ENCODE peak calls at places on chromosome 6, in four cellular contexts. One of them, this sample, is unnamed.

GRCh38 chr6:95354551-95354950 is 222.8 kb upstream of the MANEA start:
- DNase-seq in astrocyte of the spinal cord: no peak
- DNase-seq in brain microvascular endothelial cell: no peak
- DNase-seq in fibroblast of pulmonary artery: no peak
- DNase-seq in this sample: no peak

GRCh38 chr6:79040083-79040482 is 38.0 kb downstream of the PHIP start:
- DNase-seq in astrocyte of the spinal cord: peak
- DNase-seq in brain microvascular endothelial cell: peak
- DNase-seq in fibroblast of pulmonary artery: peak
- DNase-seq in this sample: no peak

GRCh38 chr6:47772993-47773392 is 8.8 kb upstream of the OPN5 start:
- DNase-seq in astrocyte of the spinal cord: no peak
- DNase-seq in brain microvascular endothelial cell: no peak
- DNase-seq in fibroblast of pulmonary artery: no peak
- DNase-seq in this sample: no peak

GRCh38 chr6:9428416-9429172 is 986.3 kb downstream of the TFAP2A start:
- DNase-seq in astrocyte of the spinal cord: no peak
- DNase-seq in brain microvascular endothelial cell: peak
- DNase-seq in fibroblast of pulmonary artery: peak
- DNase-seq in this sample: no peak

GRCh38 chr6:63862486-63863198 is 227.0 kb downstream of the PHF3 start:
- DNase-seq in astrocyte of the spinal cord: no peak
- DNase-seq in brain microvascular endothelial cell: no peak
- DNase-seq in fibroblast of pulmonary artery: no peak
- DNase-seq in this sample: no peak

GRCh38 chr6:161424421-161424820 is 150.6 kb upstream of the AGPAT4 start:
- DNase-seq in astrocyte of the spinal cord: no peak
- DNase-seq in brain microvascular endothelial cell: no peak
- DNase-seq in fibroblast of pulmonary artery: no peak
- DNase-seq in this sample: no peak

GRCh38 chr6:144351741-144352140 is 66.6 kb downstream of the UTRN start:
- DNase-seq in astrocyte of the spinal cord: peak
- DNase-seq in brain microvascular endothelial cell: no peak
- DNase-seq in fibroblast of pulmonary artery: no peak
- DNase-seq in this sample: no peak

GRCh38 chr6:33846226-33846625 is 42.4 kb upstream of the MLN start:
- DNase-seq in astrocyte of the spinal cord: no peak
- DNase-seq in brain microvascular endothelial cell: no peak
- DNase-seq in fibroblast of pulmonary artery: no peak
- DNase-seq in this sample: no peak

GRCh38 chr6:1130692-1131091 is 181.2 kb upstream of the FOXQ1 start:
- DNase-seq in astrocyte of the spinal cord: no peak
- DNase-seq in brain microvascular endothelial cell: no peak
- DNase-seq in fibroblast of pulmonary artery: no peak
- DNase-seq in this sample: no peak

GRCh38 chr6:123898669-123899068 is 95.0 kb downstream of the NKAIN2 start:
- DNase-seq in astrocyte of the spinal cord: no peak
- DNase-seq in brain microvascular endothelial cell: no peak
- DNase-seq in fibroblast of pulmonary artery: no peak
- DNase-seq in this sample: no peak

GRCh38 chr6:150070236-150070860 is 1.4 kb upstream of the ULBP3 start:
- DNase-seq in astrocyte of the spinal cord: no peak
- DNase-seq in brain microvascular endothelial cell: no peak
- DNase-seq in fibroblast of pulmonary artery: no peak
- DNase-seq in this sample: no peak

GRCh38 chr6:111614833-111615582 is 9.3 kb upstream of the TRAF3IP2 start:
- DNase-seq in astrocyte of the spinal cord: no peak
- DNase-seq in brain microvascular endothelial cell: no peak
- DNase-seq in fibroblast of pulmonary artery: no peak
- DNase-seq in this sample: no peak

GRCh38 chr6:157712585-157713295 is 110.3 kb upstream of the SNX9 start:
- DNase-seq in astrocyte of the spinal cord: no peak
- DNase-seq in brain microvascular endothelial cell: no peak
- DNase-seq in fibroblast of pulmonary artery: no peak
- DNase-seq in this sample: no peak

GRCh38 chr6:152669894-152670293 is 27.8 kb upstream of the MYCT1 start:
- DNase-seq in astrocyte of the spinal cord: peak
- DNase-seq in brain microvascular endothelial cell: no peak
- DNase-seq in fibroblast of pulmonary artery: peak
- DNase-seq in this sample: no peak

GRCh38 chr6:115444079-115444478 is 616.6 kb downstream of the FRK start:
- DNase-seq in astrocyte of the spinal cord: no peak
- DNase-seq in brain microvascular endothelial cell: no peak
- DNase-seq in fibroblast of pulmonary artery: no peak
- DNase-seq in this sample: no peak

GRCh38 chr6:123415844-123416468 is 220.8 kb downstream of the TRDN start:
- DNase-seq in astrocyte of the spinal cord: peak
- DNase-seq in brain microvascular endothelial cell: peak
- DNase-seq in fibroblast of pulmonary artery: peak
- DNase-seq in this sample: peak

GRCh38 chr6:112243861-112244415 is 10.4 kb downstream of the LAMA4 start:
- DNase-seq in astrocyte of the spinal cord: no peak
- DNase-seq in brain microvascular endothelial cell: no peak
- DNase-seq in fibroblast of pulmonary artery: no peak
- DNase-seq in this sample: no peak

GRCh38 chr6:34792605-34793500 is 970 bp downstream of the BLTP3A start:
- DNase-seq in astrocyte of the spinal cord: peak
- DNase-seq in brain microvascular endothelial cell: peak
- DNase-seq in fibroblast of pulmonary artery: peak
- DNase-seq in this sample: no peak

GRCh38 chr6:33684983-33685382 is 26.5 kb downstream of the UQCC2 start:
- DNase-seq in astrocyte of the spinal cord: no peak
- DNase-seq in brain microvascular endothelial cell: no peak
- DNase-seq in fibroblast of pulmonary artery: no peak
- DNase-seq in this sample: no peak

DNA sequence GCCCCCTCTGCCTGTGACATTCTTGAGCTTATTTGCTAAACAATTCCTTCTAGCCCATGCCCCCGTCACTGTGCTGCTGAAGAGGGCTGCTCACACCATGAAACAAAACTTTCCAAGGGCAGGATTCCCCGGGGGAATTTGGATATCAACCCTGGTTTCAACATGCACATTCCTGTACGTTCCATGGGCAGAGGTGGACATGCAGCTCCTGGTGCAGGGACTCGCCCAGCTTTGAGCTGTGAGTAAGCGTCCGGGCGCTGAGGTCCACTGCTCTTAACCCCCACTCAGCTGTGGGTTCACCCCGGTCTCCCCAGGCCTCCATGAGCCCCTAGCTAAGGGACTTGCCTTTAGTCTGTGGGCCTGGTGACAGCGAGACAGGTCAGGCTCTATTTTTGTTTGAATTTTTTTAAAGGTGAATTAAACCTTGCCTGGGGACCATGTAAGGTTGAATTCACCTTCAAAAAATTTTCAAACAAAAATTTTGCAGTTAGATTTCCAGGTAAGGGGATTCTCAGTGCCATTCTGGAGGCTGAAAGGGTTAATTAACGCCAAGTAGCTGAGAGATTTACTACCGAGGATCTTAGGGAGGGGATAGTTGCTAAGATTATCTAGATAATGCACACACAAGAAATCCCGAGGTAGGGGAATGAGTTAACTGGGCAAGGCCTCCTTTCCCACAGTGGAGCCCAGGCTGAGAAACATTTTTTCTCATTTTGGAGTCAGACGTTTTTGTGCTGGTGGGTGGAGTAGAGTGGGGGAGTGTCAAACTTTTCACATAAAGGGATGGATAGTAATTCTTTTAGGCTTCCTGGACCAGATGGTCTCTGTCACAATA is 70.3 kb upstream of the SLC22A23 start:
- DNase-seq in astrocyte of the spinal cord: no peak
- DNase-seq in brain microvascular endothelial cell: no peak
- DNase-seq in fibroblast of pulmonary artery: peak
- DNase-seq in this sample: no peak
- TF ChIP-seq CTCF in astrocyte of the spinal cord: no peak
- TF ChIP-seq CTCF in brain microvascular endothelial cell: no peak
- TF ChIP-seq CTCF in fibroblast of pulmonary artery: no peak
- TF ChIP-seq CTCF in this sample: no peak

DNA sequence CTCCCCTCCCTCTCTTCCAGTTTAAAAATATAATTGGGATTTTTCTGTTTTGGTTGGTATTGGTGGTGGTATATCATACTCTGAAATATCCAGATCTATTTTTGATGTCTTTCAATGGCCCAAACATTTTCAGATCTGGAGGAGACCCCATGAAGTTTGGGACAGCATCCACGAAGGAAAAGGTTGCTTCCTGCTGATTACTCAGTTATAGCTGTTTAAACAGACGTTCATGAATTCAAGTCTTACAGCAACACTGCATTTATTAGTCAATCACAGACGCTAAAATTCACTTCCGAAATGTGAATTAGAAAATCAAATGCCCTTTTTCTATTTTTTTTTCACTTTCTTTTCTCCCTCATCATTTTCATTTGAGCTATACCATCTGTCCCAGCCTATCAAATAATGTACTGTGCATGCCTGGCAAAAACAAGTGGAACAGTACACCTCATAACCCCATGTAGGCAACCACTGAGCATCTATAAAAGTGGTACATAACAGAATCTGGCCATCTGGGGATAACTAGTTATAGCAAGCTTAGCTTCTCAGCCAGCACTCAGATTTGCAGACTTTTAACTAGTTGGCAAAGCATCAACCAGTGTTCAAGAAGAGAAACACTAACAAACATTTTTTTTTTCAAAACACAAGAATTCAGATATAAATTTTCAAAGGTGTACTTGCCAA is 124.5 kb downstream of the HIVEP2 start:
- DNase-seq in astrocyte of the spinal cord: no peak
- DNase-seq in brain microvascular endothelial cell: no peak
- DNase-seq in fibroblast of pulmonary artery: no peak
- DNase-seq in this sample: no peak
- H3K4me3 ChIP-seq in astrocyte of the spinal cord: no peak
- H3K4me3 ChIP-seq in brain microvascular endothelial cell: peak
- H3K4me3 ChIP-seq in fibroblast of pulmonary artery: peak
- H3K4me3 ChIP-seq in this sample: peak

GRCh38 chr6:169723991-169724553 is at the start of gene PHF10:
- DNase-seq in astrocyte of the spinal cord: no peak
- DNase-seq in brain microvascular endothelial cell: no peak
- DNase-seq in fibroblast of pulmonary artery: peak
- DNase-seq in this sample: no peak
- TF ChIP-seq CTCF in astrocyte of the spinal cord: no peak
- TF ChIP-seq CTCF in brain microvascular endothelial cell: no peak
- TF ChIP-seq CTCF in fibroblast of pulmonary artery: no peak
- TF ChIP-seq CTCF in this sample: no peak

GRCh38 chr6:170296423-170296745 is 5.5 kb upstream of the DLL1 start:
- DNase-seq in astrocyte of the spinal cord: no peak
- DNase-seq in brain microvascular endothelial cell: no peak
- DNase-seq in fibroblast of pulmonary artery: no peak
- DNase-seq in this sample: no peak
- H3K4me3 ChIP-seq in astrocyte of the spinal cord: no peak
- H3K4me3 ChIP-seq in brain microvascular endothelial cell: no peak
- H3K4me3 ChIP-seq in fibroblast of pulmonary artery: no peak
- H3K4me3 ChIP-seq in this sample: no peak

DNA sequence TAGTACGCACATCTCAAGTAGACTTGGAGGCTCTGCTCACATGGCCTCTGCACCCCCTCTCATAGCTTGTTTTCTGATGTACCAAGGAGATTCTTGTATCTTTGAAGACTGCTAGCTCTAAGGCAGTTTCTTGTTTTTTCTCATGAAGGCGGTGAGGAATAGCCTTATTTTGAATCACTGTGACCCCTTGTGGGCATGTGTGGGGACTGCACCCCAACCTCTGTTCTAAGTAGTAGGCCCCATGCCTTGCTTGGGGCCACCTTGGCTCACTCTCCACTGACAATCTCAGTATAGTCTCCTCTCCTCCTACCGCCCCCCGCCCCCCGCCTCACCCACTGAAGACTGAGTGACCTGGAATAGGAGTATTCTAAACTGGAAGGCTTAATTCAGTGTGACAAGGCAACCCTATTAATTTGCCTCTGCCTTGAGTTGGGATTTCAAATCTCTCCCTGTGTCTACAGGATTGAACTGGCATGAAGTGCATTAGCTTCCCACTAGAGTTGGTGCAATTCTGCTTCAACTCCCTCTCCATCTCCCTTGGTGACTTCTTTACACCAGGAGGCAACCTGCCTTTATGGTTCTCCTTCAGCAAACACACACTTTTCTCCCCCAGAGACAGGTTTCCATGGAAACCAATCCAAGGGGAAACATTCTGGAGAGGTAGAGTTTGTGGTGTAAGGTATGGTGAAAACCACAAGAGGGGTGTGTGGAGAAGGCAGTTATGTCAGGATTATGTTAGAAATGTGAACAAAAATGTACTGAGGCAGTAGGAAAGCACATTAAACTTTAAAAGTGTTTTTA is 75.4 kb upstream of the ECI2 start:
- DNase-seq in astrocyte of the spinal cord: peak
- DNase-seq in brain microvascular endothelial cell: peak
- DNase-seq in fibroblast of pulmonary artery: peak
- DNase-seq in this sample: no peak
- TF ChIP-seq CTCF in astrocyte of the spinal cord: peak
- TF ChIP-seq CTCF in brain microvascular endothelial cell: peak
- TF ChIP-seq CTCF in fibroblast of pulmonary artery: peak
- TF ChIP-seq CTCF in this sample: peak